ENCODE peak calls at places on chromosomes 1 and 21, in five cellular contexts. B, J, M, X and F are unnamed samples. For H3K27me3, the result is how much of the 10 kb centered on the place peaks cover.

GRCh38 chr1:232319518-232319917 is 310.4 kb downstream of the SIPA1L2 start:
- DNase-seq in J (no peak), X (no peak), M (no peak), B (no peak), F (no peak)

GRCh38 chr1:118145736-118146135 is 39.3 kb downstream of the SPAG17 start:
- DNase-seq in J (no peak), B (no peak), M (no peak), X (no peak), F (no peak)

GRCh38 chr1:47555841-47556616 is 118.2 kb downstream of the FOXD2 start:
- DNase-seq in J (no peak), M (no peak), X (no peak), B (no peak), F (no peak)

GRCh38 chr21:33608559-33608958 is 20.1 kb upstream of the DONSON start:
- DNase-seq in M (no peak), X (no peak), J (no peak), B (no peak), F (no peak)

GRCh38 chr1:110235839-110236682 is 25.9 kb downstream of the KCNC4 start:
- DNase-seq in M (no peak), J (no peak), X (no peak), B (no peak), F (no peak)

GRCh38 chr1:58551741-58552140 is 5.2 kb upstream of the OMA1 start:
- DNase-seq in J (no peak), M (no peak), B (no peak), X (no peak), F (no peak)

GRCh38 chr21:34695434-34695833 is 26.6 kb downstream of the CLIC6 start:
- DNase-seq in X (no peak), M (no peak), J (no peak), B (no peak), F (no peak)

GRCh38 chr1:25782608-25783201 is 17.3 kb upstream of the SELENON start:
- DNase-seq in M (no peak), X (no peak), B (no peak), J (no peak), F (no peak)

GRCh38 chr1:212858461-212859265 is 588 bp downstream of the FLVCR1 start:
- DNase-seq in M (no peak), X (peak), B (no peak), J (peak), F (peak)

GRCh38 chr1:88683516-88683847 is 591 bp upstream of the PKN2 start:
- DNase-seq in M (no peak), B (no peak), X (no peak), J (peak), F (no peak)

GRCh38 chr1:203130358-203130992 is 2.9 kb downstream of the ADORA1 start:
- DNase-seq in J (no peak), M (no peak), X (no peak), B (no peak), F (no peak)

GRCh38 chr1:201426395-201427310 is 5.1 kb upstream of the TNNI1 start:
- DNase-seq in X (no peak), M (no peak), J (peak), B (no peak), F (no peak)

GRCh38 chr1:240254778-240255291 is 163.2 kb downstream of the FMN2 start:
- DNase-seq in X (no peak), J (no peak), M (no peak), B (no peak), F (no peak)

GRCh38 chr1:53140451-53140850 is 2.0 kb downstream of the SLC1A7 start:
- DNase-seq in B (no peak), X (no peak), J (no peak), M (no peak), F (no peak)

GRCh38 chr1:67019600-67020136 is 34.3 kb downstream of the SLC35D1 start:
- DNase-seq in M (no peak), X (no peak), J (no peak), B (no peak), F (peak)

DNA sequence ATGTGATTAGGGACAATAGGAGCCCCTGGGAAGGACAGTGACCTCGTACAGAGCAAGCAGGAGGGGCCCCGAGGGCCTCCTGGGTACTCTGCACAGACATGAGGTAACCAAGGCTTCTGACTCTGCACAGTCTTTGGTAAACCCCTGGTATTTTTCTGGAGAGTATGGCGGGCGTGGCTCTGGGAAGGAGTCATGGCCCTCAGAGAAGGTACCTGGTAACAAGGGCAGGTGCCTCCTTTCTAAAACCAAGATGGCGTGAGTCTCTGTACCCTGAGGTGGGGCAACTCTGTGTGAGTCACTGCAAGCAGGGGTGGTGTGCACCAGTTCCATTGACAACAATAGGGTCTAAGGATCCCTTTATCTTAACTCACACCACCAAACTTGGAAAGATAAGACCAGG is 39.9 kb upstream of the SLC19A1 start:
- DNase-seq in B (no peak), J (no peak), X (no peak), M (no peak), F (no peak)
- H3K27me3 ChIP-seq in B (under half), J (under half), X (under half), M (under half), F (under half)

GRCh38 chr1:154869351-154870116 is 547 bp downstream of the KCNN3 start:
- DNase-seq in J (peak), X (no peak), M (no peak), B (no peak), F (no peak)
- H3K4me3 ChIP-seq in J (peak), X (peak), M (peak), B (peak), F (peak)

DNA sequence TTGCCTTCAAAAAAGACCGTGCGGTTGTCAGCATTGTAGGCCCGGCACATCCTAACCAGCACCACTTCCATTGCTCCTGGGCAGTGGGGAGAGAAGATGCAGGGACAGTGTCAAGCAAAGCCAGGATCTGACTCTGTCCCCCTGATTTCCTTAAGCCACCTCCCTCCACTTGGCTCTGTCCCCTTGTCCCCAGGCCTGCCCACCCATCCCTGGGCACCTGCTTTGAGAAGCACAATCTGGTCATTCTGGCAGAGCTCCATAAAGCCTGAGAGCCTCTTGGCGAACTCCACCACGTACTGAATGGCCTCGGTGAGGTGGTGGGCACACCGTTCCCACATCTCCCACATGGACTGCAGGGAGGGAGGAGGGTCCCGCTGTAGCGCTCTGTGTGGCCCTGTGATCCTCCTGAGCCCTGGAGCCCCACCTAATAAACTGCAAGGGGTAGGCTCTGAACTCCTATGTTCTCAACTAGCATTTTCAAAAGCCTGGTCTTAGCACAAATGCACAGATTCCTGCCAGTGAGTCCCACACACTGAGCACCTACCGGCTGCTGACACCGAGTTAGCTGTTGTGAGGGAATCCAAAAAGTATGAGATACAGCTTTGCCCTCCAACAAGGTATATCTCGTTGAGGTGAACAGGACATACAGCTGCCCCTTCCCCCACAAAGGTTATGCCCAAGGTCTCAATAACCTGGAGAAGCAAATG is 8.2 kb upstream of the LINGO4 start:
- DNase-seq in J (no peak), B (no peak), X (no peak), M (no peak), F (no peak)
- H3K27me3 ChIP-seq in J (under half), B (under half), X (under half), M (half or more), F (under half)

GRCh38 chr21:25343774-25344545 is 263.3 kb downstream of the MRPL39 start:
- DNase-seq in J (no peak), X (no peak), B (no peak), M (no peak), F (no peak)

GRCh38 chr21:25341981-25342380 is 265.3 kb downstream of the MRPL39 start:
- DNase-seq in M (no peak), J (no peak), X (no peak), B (no peak), F (no peak)

GRCh38 chr21:25334046-25334730 is 273.1 kb downstream of the MRPL39 start:
- DNase-seq in X (no peak), M (no peak), J (no peak), B (no peak), F (no peak)

GRCh38 chr21:25342811-25343210 is 264.5 kb downstream of the MRPL39 start:
- DNase-seq in M (no peak), X (no peak), J (no peak), B (no peak), F (no peak)

DNA sequence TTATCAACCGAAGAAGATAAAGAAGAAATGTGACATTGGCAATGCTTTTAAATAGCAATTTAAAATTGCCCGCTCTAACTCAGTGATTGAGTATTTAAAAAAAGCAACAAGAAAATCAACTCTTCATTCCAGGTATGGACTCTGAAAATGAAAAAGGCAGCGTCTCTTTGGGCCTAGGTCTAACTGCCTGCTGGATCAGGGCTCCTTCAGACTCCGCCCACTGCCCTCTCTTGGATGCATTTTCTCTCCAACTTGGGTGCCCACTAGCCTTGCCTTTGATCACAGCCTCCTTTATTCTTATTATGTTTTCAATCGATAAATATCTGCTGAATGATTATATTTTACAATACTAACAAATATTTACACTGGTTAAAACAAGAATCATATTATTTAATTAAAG is 268.9 kb downstream of the MRPL39 start:
- DNase-seq in J (no peak), B (no peak), X (no peak), M (no peak), F (no peak)
- H3K4me3 ChIP-seq in J (no peak), B (no peak), X (no peak), M (no peak), F (no peak)

GRCh38 chr1:208291923-208292711 is 47.9 kb upstream of the PLXNA2 start:
- DNase-seq in X (no peak), J (no peak), M (no peak), B (no peak), F (no peak)

GRCh38 chr1:208288495-208288894 is 44.3 kb upstream of the PLXNA2 start:
- DNase-seq in J (no peak), M (no peak), B (no peak), X (no peak), F (no peak)

GRCh38 chr1:208298593-208299233 is 54.5 kb upstream of the PLXNA2 start:
- DNase-seq in M (no peak), X (no peak), B (no peak), J (no peak), F (no peak)

GRCh38 chr1:208292913-208293312 is 48.7 kb upstream of the PLXNA2 start:
- DNase-seq in J (no peak), X (no peak), B (no peak), M (no peak), F (no peak)
- H3K27me3 ChIP-seq in J (under half), X (under half), B (under half), M (under half), F (under half)

GRCh38 chr1:9294440-9294773 is 1.7 kb downstream of the SPSB1 start:
- DNase-seq in J (no peak), M (no peak), X (no peak), B (no peak), F (no peak)
- H3K4me3 ChIP-seq in J (peak), M (no peak), X (no peak), B (peak), F (peak)

GRCh38 chr1:214006845-214007244 is 19.1 kb downstream of the PROX1 start:
- DNase-seq in J (no peak), M (no peak), B (no peak), X (no peak), F (no peak)
- H3K27me3 ChIP-seq in J (under half), M (under half), B (under half), X (under half), F (under half)

GRCh38 chr1:10211805-10212405 is 1.5 kb downstream of the KIF1B start:
- DNase-seq in J (peak), X (no peak), B (no peak), M (no peak), F (no peak)
- H3K4me3 ChIP-seq in J (peak), X (peak), B (peak), M (peak), F (peak)

GRCh38 chr1:209727286-209727685 is 22.6 kb downstream of the HSD11B1 start:
- DNase-seq in B (no peak), J (no peak), M (no peak), X (no peak), F (no peak)
- H3K27me3 ChIP-seq in B (under half), J (under half), M (under half), X (under half), F (under half)

GRCh38 chr1:169427081-169427611 is at the start of gene CCDC181:
- DNase-seq in J (peak), X (peak), B (no peak), M (peak), F (peak)
- H3K4me3 ChIP-seq in J (peak), X (peak), B (peak), M (peak), F (peak)